ENCODE peak calls at places on chromosomes 2 and 18, in four cellular contexts. L is adrenal gland, F is fibroblast of pulmonary artery, X is gastrocnemius medialis. C is an unnamed sample.
A peak's percentile ranks its signal among the peaks of the same experiment; 100 is the strongest.

GRCh38 chr18:48963555-48964480 is 13.1 kb upstream of the SMAD7 start:
- DNase-seq in L (no peak), F (peak; percentile 7), X (no peak), C (peak; percentile 15)

GRCh38 chr18:36309436-36310391 is 12.2 kb downstream of the FHOD3 start:
- DNase-seq in L (peak; percentile 76), F (peak; percentile 99), X (no peak), C (peak; percentile 94)

GRCh38 chr2:172859821-172860707 is 124.4 kb downstream of the RAPGEF4 start:
- DNase-seq in L (no peak), F (no peak), X (no peak), C (no peak)

GRCh38 chr2:236562434-236562833 is 7.2 kb upstream of the ACKR3 start:
- DNase-seq in L (no peak), F (peak; percentile 14), X (no peak), C (no peak)

GRCh38 chr2:54557601-54558187 is 101.6 kb downstream of the SPTBN1 start:
- DNase-seq in L (peak; percentile 74), F (peak; percentile 48), X (no peak), C (no peak)

GRCh38 chr2:27118525-27119329 is at the start of gene CGREF1:
- DNase-seq in L (no peak), F (no peak), X (no peak), C (peak; percentile 97)

GRCh38 chr18:75581336-75582121 is 154.0 kb upstream of the SMIM21 start:
- DNase-seq in L (no peak), F (no peak), X (no peak), C (no peak)

GRCh38 chr2:60317831-60318230 is 235.6 kb downstream of the BCL11A start:
- DNase-seq in L (no peak), F (no peak), X (no peak), C (no peak)

GRCh38 chr2:142682528-142682927 is 194.9 kb upstream of the KYNU start:
- DNase-seq in L (no peak), F (peak; percentile 45), X (no peak), C (no peak)

GRCh38 chr2:218871345-218872302 is 9.0 kb upstream of the WNT10A start:
- DNase-seq in L (no peak), F (no peak), X (no peak), C (no peak)

GRCh38 chr2:228094377-228094921 is 87.0 kb downstream of the SPHKAP start:
- DNase-seq in L (no peak), F (no peak), X (no peak), C (peak; percentile 23)

GRCh38 chr18:8084160-8084559 is 517.0 kb downstream of the PTPRM start:
- DNase-seq in L (peak; percentile 35), F (peak; percentile 69), X (no peak), C (peak; percentile 42)

GRCh38 chr2:118430510-118431187 is 342.4 kb downstream of the INSIG2 start:
- DNase-seq in L (no peak), F (peak; percentile 39), X (no peak), C (no peak)

GRCh38 chr18:44716697-44717163 is 36.0 kb downstream of the SETBP1 start:
- DNase-seq in L (no peak), F (no peak), X (no peak), C (no peak)

GRCh38 chr2:203579131-203579643 is 44.1 kb upstream of the RAPH1 start:
- DNase-seq in L (no peak), F (peak; percentile 59), X (peak; percentile 19), C (peak; percentile 79)

GRCh38 chr2:144548088-144548487 is 28.2 kb upstream of the ZEB2 start:
- DNase-seq in L (no peak), F (no peak), X (no peak), C (no peak)

GRCh38 chr2:239927424-239927981 is 97.6 kb downstream of the NDUFA10 start:
- DNase-seq in L (peak; percentile 73), F (peak; percentile 66), X (no peak), C (peak; percentile 98)

GRCh38 chr2:214740867-214741266 is 68.6 kb downstream of the BARD1 start:
- DNase-seq in L (no peak), F (no peak), X (no peak), C (no peak)

GRCh38 chr2:224278531-224278930 is 123.4 kb downstream of the FAM124B start:
- DNase-seq in L (no peak), F (no peak), X (no peak), C (no peak)

GRCh38 chr2:62569907-62570793 is 64.2 kb upstream of the TMEM17 start:
- DNase-seq in L (no peak), F (no peak), X (no peak), C (no peak)

GRCh38 chr18:79523221-79523737 is 127.5 kb downstream of the NFATC1 start:
- DNase-seq in L (no peak), F (no peak), X (no peak), C (peak; percentile 53)

GRCh38 chr2:239866350-239866749 is 158.8 kb downstream of the NDUFA10 start:
- DNase-seq in L (no peak), F (no peak), X (no peak), C (no peak)

GRCh38 chr2:154900963-154901517 is 202.5 kb downstream of the KCNJ3 start:
- DNase-seq in L (no peak), F (no peak), X (no peak), C (no peak)

GRCh38 chr2:203688798-203689197 is 17.6 kb upstream of the CD28 start:
- DNase-seq in L (no peak), F (peak; percentile 95), X (peak; percentile 57), C (peak; percentile 21)

GRCh38 chr2:239724851-239725550 is 300.1 kb downstream of the NDUFA10 start:
- DNase-seq in L (no peak), F (no peak), X (no peak), C (peak; percentile 86)

GRCh38 chr2:96330407-96330806 is 5.2 kb upstream of the NCAPH start:
- DNase-seq in L (no peak), F (peak; percentile 73), X (no peak), C (no peak)

GRCh38 chr2:185066128-185066527 is 467.8 kb downstream of the ZNF804A start:
- DNase-seq in L (no peak), F (no peak), X (no peak), C (no peak)

GRCh38 chr2:235529621-235530020 is 35.8 kb downstream of the AGAP1 start:
- DNase-seq in L (no peak), F (no peak), X (no peak), C (no peak)

GRCh38 chr2:36477744-36478143 is 120.2 kb downstream of the FEZ2 start:
- DNase-seq in L (no peak), F (no peak), X (no peak), C (no peak)
- H3K4me3 ChIP-seq in L (no peak overlapping the region), F (no peak overlapping the region), X (no peak overlapping the region), C (no peak overlapping the region)

DNA sequence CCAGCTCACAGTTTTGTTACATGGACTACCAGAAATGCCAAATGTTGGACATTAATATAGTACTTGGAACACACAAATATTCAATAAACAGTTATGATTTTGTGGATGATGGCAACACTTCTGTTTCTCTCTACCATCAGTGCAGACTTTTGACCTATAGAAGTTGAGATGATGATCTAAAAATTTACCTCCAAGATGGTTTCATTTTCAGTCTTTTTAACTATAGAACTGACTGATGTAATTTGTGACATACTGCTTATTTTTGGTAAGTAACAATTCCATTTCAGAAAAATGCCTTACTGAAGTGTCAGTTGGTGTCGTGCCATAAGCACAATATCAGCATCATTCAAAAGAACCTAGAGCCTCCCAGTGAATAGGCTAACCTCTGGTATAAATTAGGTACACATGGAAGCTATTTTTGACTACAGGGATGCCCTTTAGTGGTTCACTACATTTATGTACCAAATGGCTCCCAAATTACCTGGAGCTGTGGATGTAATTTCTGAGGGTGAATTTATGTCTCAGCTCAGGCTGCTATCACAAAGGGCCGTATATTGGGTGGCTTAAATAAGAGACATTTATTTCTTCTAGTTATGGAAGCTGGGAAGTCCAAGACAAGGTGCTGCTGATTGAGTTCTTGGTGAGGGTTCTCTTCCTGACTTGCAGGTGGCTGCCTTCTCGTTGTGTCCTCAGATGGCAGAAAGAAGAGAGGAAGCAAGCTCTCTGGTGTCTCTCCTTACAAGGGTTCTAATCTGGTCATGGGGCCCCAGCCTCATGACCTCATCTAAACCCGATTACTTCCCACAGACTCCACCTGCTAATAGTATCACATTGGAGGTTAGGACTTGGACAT is 66.5 kb downstream of the ALPK2 start:
- DNase-seq in L (no peak), F (no peak), X (no peak), C (peak; percentile 47)
- H3K4me3 ChIP-seq in L (no peak overlapping the region), F (no peak overlapping the region), X (no peak overlapping the region), C (no peak overlapping the region)

GRCh38 chr2:30410217-30410616 is 36.8 kb upstream of the LCLAT1 start:
- DNase-seq in L (no peak), F (peak; percentile 39), X (no peak), C (peak; percentile 60)

GRCh38 chr2:30417253-30417652 is 29.8 kb upstream of the LCLAT1 start:
- DNase-seq in L (no peak), F (peak; percentile 37), X (peak; percentile 53), C (peak; percentile 14)

GRCh38 chr2:30414951-30415350 is 32.1 kb upstream of the LCLAT1 start:
- DNase-seq in L (no peak), F (no peak), X (no peak), C (no peak)

GRCh38 chr2:30408961-30409387 is 38.1 kb upstream of the LCLAT1 start:
- DNase-seq in L (no peak), F (peak; percentile 28), X (no peak), C (peak; percentile 65)

GRCh38 chr2:30412392-30413321 is 34.4 kb upstream of the LCLAT1 start:
- DNase-seq in L (no peak), F (peak; percentile 16), X (peak; percentile 14), C (no peak)
- H3K4me3 ChIP-seq in L (no peak overlapping the region), F (no peak overlapping the region), X (no peak overlapping the region), C (no peak overlapping the region)

GRCh38 chr2:42795275-42795674 is 2.9 kb upstream of the HAAO start:
- DNase-seq in L (no peak), F (no peak), X (no peak), C (peak; percentile 8)

GRCh38 chr2:42794271-42795046 is 2.1 kb upstream of the HAAO start:
- DNase-seq in L (no peak), F (peak; percentile 38), X (no peak), C (peak; percentile 94)

GRCh38 chr2:42796427-42797248 is 4.3 kb upstream of the HAAO start:
- DNase-seq in L (no peak), F (no peak), X (no peak), C (peak; percentile 42)

GRCh38 chr2:42797281-42797680 is 4.9 kb upstream of the HAAO start:
- DNase-seq in L (no peak), F (no peak), X (no peak), C (no peak)

DNA sequence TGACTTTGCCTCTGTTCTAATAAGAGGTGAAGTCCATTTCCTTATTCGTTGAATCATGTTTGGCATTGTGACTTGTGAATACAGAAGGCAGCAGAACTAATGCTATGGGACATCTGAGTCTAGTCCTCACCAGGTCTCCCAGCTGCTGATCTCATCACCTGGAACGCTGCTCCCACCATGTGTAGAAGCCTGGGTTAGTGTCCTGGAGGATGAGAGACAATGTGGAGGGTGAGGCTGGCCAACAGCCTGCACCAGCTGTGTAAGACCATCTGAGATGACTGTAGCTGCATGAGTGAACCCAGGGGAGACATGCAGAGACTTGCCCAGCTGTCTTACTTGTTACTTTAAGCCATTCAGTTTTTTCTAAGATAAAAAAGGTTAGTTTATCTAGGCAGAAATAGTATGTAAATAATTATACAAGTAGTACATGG is 3.5 kb upstream of the HAAO start:
- DNase-seq in L (no peak), F (no peak), X (no peak), C (peak; percentile 62)
- H3K4me3 ChIP-seq in L (no peak overlapping the region), F (no peak overlapping the region), X (no peak overlapping the region), C (no peak overlapping the region)